ENCODE peak calls at places on chromosomes 12 and 14, in eight cellular contexts. One of them, this sample, is unnamed.

GRCh38 chr12:16197600-16197999 is 79.9 kb downstream of the SLC15A5 start:
- DNase-seq in stimulated activated CD4-positive, alpha-beta T cell treated with anti-CD3 and anti-CD28 coated beads, Interleukin-2, amount 100 ng/mL, for 48 hours: no peak
- DNase-seq in heart left ventricle: no peak
- DNase-seq in neural crest cell: no peak
- DNase-seq in GM03348: no peak
- DNase-seq in transverse colon: no peak
- DNase-seq in endothelial cell: no peak
- DNase-seq in GM23248: no peak
- DNase-seq in this sample: no peak

GRCh38 chr12:19988457-19988856 is 379.9 kb upstream of the PDE3A start:
- DNase-seq in GM03348: peak; percentile 36
- DNase-seq in heart left ventricle: no peak
- DNase-seq in endothelial cell: no peak
- DNase-seq in stimulated activated CD4-positive, alpha-beta T cell treated with anti-CD3 and anti-CD28 coated beads, Interleukin-2, amount 100 ng/mL, for 48 hours: no peak
- DNase-seq in GM23248: peak; percentile 42
- DNase-seq in transverse colon: no peak
- DNase-seq in neural crest cell: no peak
- DNase-seq in this sample: peak; percentile 29

GRCh38 chr14:57199911-57200310 is 68.8 kb downstream of the EXOC5 start:
- DNase-seq in neural crest cell: no peak
- DNase-seq in transverse colon: no peak
- DNase-seq in GM23248: peak; percentile 67
- DNase-seq in stimulated activated CD4-positive, alpha-beta T cell treated with anti-CD3 and anti-CD28 coated beads, Interleukin-2, amount 100 ng/mL, for 48 hours: no peak
- DNase-seq in GM03348: peak; percentile 7
- DNase-seq in heart left ventricle: no peak
- DNase-seq in endothelial cell: no peak
- DNase-seq in this sample: peak; percentile 10

GRCh38 chr14:20631821-20632389 is 9.6 kb downstream of the OR6S1 start:
- DNase-seq in heart left ventricle: peak; percentile 83
- DNase-seq in GM03348: peak; percentile 71
- DNase-seq in GM23248: peak; percentile 84
- DNase-seq in neural crest cell: no peak
- DNase-seq in transverse colon: peak; percentile 78
- DNase-seq in endothelial cell: peak; percentile 59
- DNase-seq in stimulated activated CD4-positive, alpha-beta T cell treated with anti-CD3 and anti-CD28 coated beads, Interleukin-2, amount 100 ng/mL, for 48 hours: no peak
- DNase-seq in this sample: peak; percentile 75

GRCh38 chr12:30694412-30694955 is 1.2 kb downstream of the IPO8 start:
- DNase-seq in heart left ventricle: no peak
- DNase-seq in GM23248: peak; percentile 30
- DNase-seq in stimulated activated CD4-positive, alpha-beta T cell treated with anti-CD3 and anti-CD28 coated beads, Interleukin-2, amount 100 ng/mL, for 48 hours: no peak
- DNase-seq in GM03348: no peak
- DNase-seq in transverse colon: no peak
- DNase-seq in neural crest cell: no peak
- DNase-seq in endothelial cell: no peak
- DNase-seq in this sample: no peak

GRCh38 chr12:96986883-96987523 is 79.9 kb downstream of the NEDD1 start:
- DNase-seq in GM03348: peak; percentile 59
- DNase-seq in stimulated activated CD4-positive, alpha-beta T cell treated with anti-CD3 and anti-CD28 coated beads, Interleukin-2, amount 100 ng/mL, for 48 hours: no peak
- DNase-seq in neural crest cell: peak; percentile 38
- DNase-seq in GM23248: peak; percentile 63
- DNase-seq in heart left ventricle: no peak
- DNase-seq in transverse colon: no peak
- DNase-seq in endothelial cell: peak; percentile 44
- DNase-seq in this sample: peak; percentile 39

GRCh38 chr12:55875704-55876103 is 33.0 kb upstream of the MMP19 start:
- DNase-seq in GM23248: no peak
- DNase-seq in stimulated activated CD4-positive, alpha-beta T cell treated with anti-CD3 and anti-CD28 coated beads, Interleukin-2, amount 100 ng/mL, for 48 hours: no peak
- DNase-seq in heart left ventricle: no peak
- DNase-seq in neural crest cell: no peak
- DNase-seq in transverse colon: no peak
- DNase-seq in endothelial cell: no peak
- DNase-seq in GM03348: no peak
- DNase-seq in this sample: no peak

GRCh38 chr12:18750087-18750486 is 12.2 kb downstream of the CAPZA3 start:
- DNase-seq in transverse colon: no peak
- DNase-seq in endothelial cell: no peak
- DNase-seq in GM23248: peak; percentile 20
- DNase-seq in stimulated activated CD4-positive, alpha-beta T cell treated with anti-CD3 and anti-CD28 coated beads, Interleukin-2, amount 100 ng/mL, for 48 hours: no peak
- DNase-seq in GM03348: peak; percentile 6
- DNase-seq in neural crest cell: no peak
- DNase-seq in heart left ventricle: no peak
- DNase-seq in this sample: no peak

GRCh38 chr12:108482717-108483212 is 32.3 kb upstream of the FICD start:
- DNase-seq in stimulated activated CD4-positive, alpha-beta T cell treated with anti-CD3 and anti-CD28 coated beads, Interleukin-2, amount 100 ng/mL, for 48 hours: no peak
- DNase-seq in GM23248: peak; percentile 7
- DNase-seq in neural crest cell: no peak
- DNase-seq in endothelial cell: no peak
- DNase-seq in GM03348: no peak
- DNase-seq in transverse colon: no peak
- DNase-seq in heart left ventricle: no peak
- DNase-seq in this sample: no peak

GRCh38 chr14:58752782-58753181 is 115.0 kb downstream of the DACT1 start:
- DNase-seq in neural crest cell: no peak
- DNase-seq in endothelial cell: no peak
- DNase-seq in heart left ventricle: peak; percentile 86
- DNase-seq in GM03348: no peak
- DNase-seq in stimulated activated CD4-positive, alpha-beta T cell treated with anti-CD3 and anti-CD28 coated beads, Interleukin-2, amount 100 ng/mL, for 48 hours: no peak
- DNase-seq in GM23248: peak; percentile 31
- DNase-seq in transverse colon: peak; percentile 91
- DNase-seq in this sample: no peak

GRCh38 chr12:29713729-29714128 is 70.0 kb downstream of the TMTC1 start:
- DNase-seq in neural crest cell: no peak
- DNase-seq in GM23248: no peak
- DNase-seq in endothelial cell: no peak
- DNase-seq in GM03348: no peak
- DNase-seq in heart left ventricle: no peak
- DNase-seq in stimulated activated CD4-positive, alpha-beta T cell treated with anti-CD3 and anti-CD28 coated beads, Interleukin-2, amount 100 ng/mL, for 48 hours: no peak
- DNase-seq in transverse colon: no peak
- DNase-seq in this sample: no peak

GRCh38 chr12:19575307-19576243 is 136.3 kb downstream of the AEBP2 start:
- DNase-seq in GM03348: peak; percentile 43
- DNase-seq in heart left ventricle: peak; percentile 80
- DNase-seq in neural crest cell: no peak
- DNase-seq in transverse colon: no peak
- DNase-seq in GM23248: peak; percentile 69
- DNase-seq in endothelial cell: peak; percentile 15
- DNase-seq in stimulated activated CD4-positive, alpha-beta T cell treated with anti-CD3 and anti-CD28 coated beads, Interleukin-2, amount 100 ng/mL, for 48 hours: no peak
- DNase-seq in this sample: peak; percentile 78